ENCODE peak calls at places on chromosomes 6 and 20, in four cellular contexts. U is adrenal gland, H is brain microvascular endothelial cell, D is stomach. G is an unnamed sample.

GRCh38 chr6:126753616-126754015 is 364.9 kb upstream of the RSPO3 start:
- DNase-seq in U (no peak), H (no peak), D (no peak), G (no peak)

GRCh38 chr6:159887761-159888160 is 3.0 kb upstream of the MAS1 start:
- DNase-seq in U (no peak), H (no peak), D (no peak), G (peak; percentile 58)

GRCh38 chr6:153059311-153059710 is 56.8 kb upstream of the MTRF1L start:
- DNase-seq in H (no peak), U (no peak), D (no peak), G (no peak)

GRCh38 chr6:53862517-53863457 is 68.0 kb downstream of the LRRC1 start:
- DNase-seq in U (peak; percentile 39), H (peak; percentile 38), D (no peak), G (no peak)

GRCh38 chr20:62368629-62369507 is 1.8 kb upstream of the LAMA5 start:
- DNase-seq in D (peak; percentile 47), H (no peak), U (peak; percentile 84), G (peak; percentile 42)

GRCh38 chr20:50467618-50468373 is 42.4 kb upstream of the PTPN1 start:
- DNase-seq in D (peak; percentile 36), U (no peak), H (peak; percentile 59), G (peak; percentile 30)

GRCh38 chr6:116282698-116283097 is 3.0 kb upstream of the TSPYL1 start:
- DNase-seq in H (no peak), U (no peak), D (no peak), G (no peak)

GRCh38 chr20:13111249-13111911 is 102.6 kb downstream of the SPTLC3 start:
- DNase-seq in U (no peak), D (no peak), H (no peak), G (no peak)

GRCh38 chr6:159602370-159603185 is 90.5 kb downstream of the SOD2 start:
- DNase-seq in H (peak; percentile 26), D (no peak), U (no peak), G (no peak)

GRCh38 chr20:21554985-21555384 is 41.1 kb upstream of the NKX2-2 start:
- DNase-seq in H (no peak), U (no peak), D (no peak), G (no peak)
- H3K27me3 ChIP-seq in H (no peaks in the 10 kb centered on the region), U (peaks cover 3% of the 10 kb centered on the region), D (peaks cover 38% of the 10 kb centered on the region), G (no peaks in the 10 kb centered on the region)

GRCh38 chr6:30074331-30075093 is 1.1 kb downstream of the RNF39 start:
- DNase-seq in U (no peak), D (no peak), H (no peak), G (no peak)

GRCh38 chr6:30075987-30076311 is 380 bp upstream of the RNF39 start:
- DNase-seq in H (no peak), U (no peak), D (peak; percentile 75), G (no peak)

GRCh38 chr6:30076333-30076732 is 764 bp upstream of the RNF39 start:
- DNase-seq in H (no peak), U (peak; percentile 66), D (no peak), G (no peak)

GRCh38 chr6:30073489-30074240 is 1.9 kb downstream of the RNF39 start:
- DNase-seq in D (no peak), H (no peak), U (no peak), G (no peak)

DNA sequence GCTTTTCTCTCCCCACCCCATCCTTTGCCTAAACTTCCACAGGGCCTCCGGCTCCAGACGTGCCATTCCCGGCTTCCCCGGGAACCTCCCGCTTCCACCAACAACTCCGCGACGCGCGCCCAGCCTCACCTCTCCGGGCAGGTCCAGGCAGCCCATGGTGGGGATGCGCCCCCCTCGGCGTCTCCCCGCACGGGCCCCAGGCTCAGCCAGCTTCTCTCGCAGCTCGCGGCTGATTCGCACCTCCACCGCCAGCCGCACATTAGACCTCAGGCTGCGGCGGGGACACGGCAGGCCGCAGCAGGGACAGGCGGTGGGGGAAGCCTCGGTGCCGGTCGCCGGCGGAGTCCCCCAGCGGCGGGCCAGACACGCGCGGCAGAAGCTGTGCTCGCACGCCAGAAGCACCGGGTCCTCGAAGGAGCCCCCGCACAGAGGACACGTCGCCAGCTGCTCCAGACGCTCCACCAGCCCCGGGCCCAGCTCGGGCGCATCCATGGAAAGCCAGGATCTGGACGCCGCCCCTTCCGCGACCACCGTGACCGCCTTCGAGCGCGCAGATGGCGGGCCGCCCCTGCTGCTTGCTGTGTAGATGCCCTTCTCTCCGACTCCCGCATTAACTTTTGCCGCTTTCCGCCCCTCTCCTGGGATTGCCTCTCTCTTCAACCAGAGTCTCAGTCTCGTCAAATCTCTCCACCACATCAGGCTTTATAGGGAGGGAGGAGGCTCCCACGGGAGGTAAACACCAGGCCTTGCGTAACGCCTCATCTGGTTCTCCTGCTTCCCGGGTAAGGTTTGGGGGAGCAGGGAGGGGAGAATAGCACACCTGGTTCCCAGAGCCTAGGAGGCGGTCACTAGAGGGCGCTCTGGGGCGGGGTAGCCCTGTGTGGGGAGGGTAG is at the start of gene RNF39:
- DNase-seq in D (no peak), H (no peak), U (no peak), G (no peak)
- H3K27me3 ChIP-seq in D (peaks cover 68% of the 10 kb centered on the region), H (peaks cover 58% of the 10 kb centered on the region), U (peaks cover 10% of the 10 kb centered on the region), G (peaks cover 67% of the 10 kb centered on the region)

GRCh38 chr20:41719151-41719550 is 101.0 kb upstream of the CHD6 start:
- DNase-seq in H (no peak), U (no peak), D (no peak), G (no peak)
- H3K27me3 ChIP-seq in H (no peaks in the 10 kb centered on the region), U (no peaks in the 10 kb centered on the region), D (no peaks in the 10 kb centered on the region), G (no peaks in the 10 kb centered on the region)

GRCh38 chr20:18059603-18060002 is 1.9 kb upstream of the OVOL2 start:
- DNase-seq in D (no peak), U (no peak), H (no peak), G (no peak)
- H3K27me3 ChIP-seq in D (peaks cover 81% of the 10 kb centered on the region), U (peaks cover 50% of the 10 kb centered on the region), H (peaks cover 55% of the 10 kb centered on the region), G (no peaks in the 10 kb centered on the region)

GRCh38 chr20:1185781-1186334 is 1.1 kb upstream of the TMEM74B start:
- DNase-seq in H (no peak), U (peak; percentile 44), D (peak; percentile 49), G (peak; percentile 62)
- H3K27me3 ChIP-seq in H (peaks cover 22% of the 10 kb centered on the region), U (peaks cover 3% of the 10 kb centered on the region), D (peaks cover 46% of the 10 kb centered on the region), G (peaks cover 18% of the 10 kb centered on the region)